ENCODE peak calls at places on chromosomes 4 and X, in four cellular contexts. E, Q, G and S are unnamed samples.

GRCh38 chr4:140935259-140935658 is 179.1 kb upstream of the TBC1D9 start:
- ATAC-seq in Q (no peak), E (no peak), G (no peak), S (no peak)

GRCh38 chr4:163666335-163666888 is 171.9 kb downstream of the TMA16 start:
- ATAC-seq in Q (no peak), E (no peak), G (no peak), S (no peak)

GRCh38 chr4:106355193-106355592 is 13.4 kb downstream of the GIMD1 start:
- ATAC-seq in G (no peak), E (no peak), Q (no peak), S (no peak)

GRCh38 chrX:110267874-110268273 is 50.0 kb downstream of the AMMECR1 start:
- ATAC-seq in E (no peak), G (no peak), Q (no peak), S (no peak)

GRCh38 chr4:88803600-88804096 is 106.0 kb upstream of the NAP1L5 start:
- ATAC-seq in Q (peak), G (peak), E (no peak), S (peak)

GRCh38 chr4:6390357-6390756 is 82.1 kb downstream of the PPP2R2C start:
- ATAC-seq in E (no peak), G (no peak), Q (no peak), S (no peak)

GRCh38 chrX:150792949-150793527 is 99.8 kb downstream of the MTMR1 start:
- ATAC-seq in E (no peak), G (no peak), Q (no peak), S (no peak)

GRCh38 chrX:111270339-111270738 is at the start of gene CAPN6:
- ATAC-seq in G (no peak), E (peak), Q (no peak), S (no peak)

GRCh38 chr4:8076023-8076422 is 82.6 kb downstream of the ABLIM2 start:
- ATAC-seq in E (no peak), Q (no peak), G (no peak), S (no peak)

GRCh38 chr4:47669946-47670345 is 167.9 kb downstream of the CORIN start:
- ATAC-seq in E (no peak), Q (no peak), G (no peak), S (no peak)

GRCh38 chr4:23881052-23881501 is 8.8 kb downstream of the PPARGC1A start:
- ATAC-seq in Q (no peak), E (no peak), G (no peak), S (no peak)

GRCh38 chrX:47515941-47516649 is 33.1 kb upstream of the ZNF41 start:
- ATAC-seq in E (no peak), Q (no peak), G (no peak), S (no peak)

GRCh38 chr4:81676552-81676951 is 204.8 kb upstream of the RASGEF1B start:
- ATAC-seq in G (no peak), Q (no peak), E (no peak), S (no peak)

GRCh38 chr4:99202536-99202935 is 16.5 kb downstream of the ADH6 start:
- ATAC-seq in E (no peak), Q (no peak), G (no peak), S (peak)

GRCh38 chrX:40573763-40574162 is 7.0 kb upstream of the ATP6AP2 start:
- ATAC-seq in E (peak), Q (peak), G (no peak), S (no peak)

GRCh38 chr4:2059034-2059725 is at the start of gene NAT8L:
- ATAC-seq in G (peak), E (peak), Q (no peak), S (peak)

GRCh38 chr4:16818005-16818404 is 80.4 kb downstream of the LDB2 start:
- ATAC-seq in G (no peak), Q (no peak), E (peak), S (no peak)

GRCh38 chrX:38220024-38220935 is at the start of gene SRPX:
- ATAC-seq in E (peak), Q (no peak), G (peak), S (no peak)

GRCh38 chr4:102007959-102008425 is 217.5 kb downstream of the BANK1 start:
- ATAC-seq in Q (peak), E (no peak), G (peak), S (peak)

GRCh38 chr4:14924945-14925344 is 77.3 kb upstream of the CPEB2 start:
- ATAC-seq in Q (peak), E (no peak), G (no peak), S (no peak)

GRCh38 chr4:12022409-12022808 is 593.7 kb upstream of the HS3ST1 start:
- ATAC-seq in G (no peak), E (no peak), Q (no peak), S (no peak)

GRCh38 chr4:101291198-101291597 is 56.1 kb downstream of the PPP3CA start:
- ATAC-seq in E (no peak), Q (no peak), G (no peak), S (no peak)

GRCh38 chr4:38948551-38948950 is 80.9 kb downstream of the FAM114A1 start:
- ATAC-seq in E (no peak), G (no peak), Q (no peak), S (no peak)

GRCh38 chr4:80492761-80493160 is 157.2 kb downstream of the CFAP299 start:
- ATAC-seq in G (peak), Q (peak), E (no peak), S (peak)

GRCh38 chr4:74456056-74456744 is 11.3 kb downstream of the AREG start:
- ATAC-seq in G (no peak), Q (no peak), E (peak), S (no peak)

GRCh38 chr4:2790583-2791517 is 2.0 kb upstream of the SH3BP2 start:
- ATAC-seq in G (no peak), E (no peak), Q (no peak), S (no peak)

GRCh38 chr4:154615211-154615610 is 2.8 kb upstream of the FGG start:
- ATAC-seq in G (no peak), Q (no peak), E (no peak), S (no peak)